ENCODE peak calls at places on chromosomes 13 and 19, in six cellular contexts. E, T, M, F, A and C are unnamed samples.

GRCh38 chr19:38856813-38857212 is 7.0 kb upstream of the HNRNPL start:
- DNase-seq in M (no peak), F (no peak), T (no peak), E (no peak), A (no peak), C (no peak)

GRCh38 chr13:75299913-75300862 is 181.8 kb downstream of the TBC1D4 start:
- DNase-seq in A (no peak), E (peak), F (peak), T (no peak), M (peak), C (no peak)

GRCh38 chr19:30942636-30943035 is 406.6 kb downstream of the TSHZ3 start:
- DNase-seq in A (no peak), E (no peak), M (no peak), F (no peak), T (no peak), C (no peak)

GRCh38 chr19:49468746-49469447 is 5.1 kb upstream of the FLT3LG start:
- DNase-seq in E (no peak), T (peak), M (peak), A (peak), F (peak), C (peak)

GRCh38 chr19:32614916-32615315 is 33.9 kb downstream of the PDCD5 start:
- DNase-seq in E (no peak), F (no peak), M (no peak), T (no peak), A (no peak), C (no peak)

GRCh38 chr19:3783660-3784584 is 2.3 kb downstream of the MATK start:
- DNase-seq in A (no peak), F (no peak), E (no peak), T (no peak), M (no peak), C (no peak)

GRCh38 chr19:42280761-42281174 is 11.7 kb downstream of the CIC start:
- DNase-seq in T (no peak), F (no peak), E (peak), M (no peak), A (peak), C (no peak)

GRCh38 chr13:46146898-46147297 is 35.1 kb downstream of the LCP1 start:
- DNase-seq in A (no peak), F (peak), M (peak), T (no peak), E (no peak), C (no peak)

GRCh38 chr19:4816388-4817165 is 14.9 kb downstream of the TICAM1 start:
- DNase-seq in A (no peak), T (no peak), E (no peak), M (no peak), F (no peak), C (no peak)

GRCh38 chr19:21092107-21092506 is 10.1 kb downstream of the ZNF714 start:
- DNase-seq in E (peak), T (no peak), F (peak), M (peak), A (no peak), C (no peak)

GRCh38 chr19:1239796-1240737 is 1.5 kb upstream of the ATP5F1D start:
- DNase-seq in F (peak), E (peak), M (peak), T (no peak), A (peak), C (no peak)

GRCh38 chr13:42215578-42216421 is 56.2 kb upstream of the AKAP11 start:
- DNase-seq in F (peak), M (peak), A (no peak), T (no peak), E (peak), C (no peak)

GRCh38 chr13:87128006-87128405 is 543.2 kb upstream of the SLITRK5 start:
- DNase-seq in T (no peak), A (no peak), E (peak), M (peak), F (peak), C (no peak)

GRCh38 chr13:32863596-32863995 is 152.6 kb upstream of the KL start:
- DNase-seq in F (no peak), T (no peak), A (no peak), E (no peak), M (no peak), C (no peak)

GRCh38 chr13:71005919-71006318 is 861.1 kb downstream of the DACH1 start:
- DNase-seq in E (no peak), M (no peak), T (no peak), A (no peak), F (no peak), C (no peak)

GRCh38 chr13:47945738-47946137 is 55.3 kb downstream of the SUCLA2 start:
- DNase-seq in F (peak), M (peak), E (peak), T (no peak), A (no peak), C (no peak)

GRCh38 chr19:23771761-23772667 is 13.3 kb upstream of the ZNF681 start:
- DNase-seq in F (no peak), A (no peak), E (no peak), M (no peak), T (no peak), C (no peak)

GRCh38 chr19:41784337-41785239 is 11.8 kb upstream of the CEACAM3 start:
- DNase-seq in A (no peak), F (no peak), E (no peak), T (no peak), M (no peak), C (no peak)

GRCh38 chr13:90910240-90910639 is 437.2 kb upstream of the MIR17HG start:
- DNase-seq in F (no peak), T (no peak), E (no peak), M (no peak), A (no peak), C (no peak)

GRCh38 chr19:30226464-30227070 is 145.6 kb upstream of the ZNF536 start:
- DNase-seq in A (no peak), T (no peak), M (no peak), F (no peak), E (no peak), C (no peak)

GRCh38 chr19:4144666-4145261 is 8.7 kb upstream of the CREB3L3 start:
- DNase-seq in A (no peak), T (no peak), M (peak), F (peak), E (peak), C (no peak)

GRCh38 chr13:73934215-73934623 is 200.0 kb downstream of the KLF12 start:
- DNase-seq in M (no peak), T (no peak), A (no peak), E (peak), F (no peak), C (no peak)

GRCh38 chr13:46866150-46866549 is 30.7 kb downstream of the HTR2A start:
- DNase-seq in A (no peak), M (peak), E (peak), F (peak), T (peak), C (no peak)

GRCh38 chr19:12777217-12778019 is 2.1 kb upstream of the HOOK2 start:
- DNase-seq in A (peak), M (peak), F (peak), T (no peak), E (peak), C (no peak)

GRCh38 chr19:2055871-2056809 is 5.1 kb upstream of the MKNK2 start:
- DNase-seq in T (no peak), F (peak), A (peak), E (peak), M (peak), C (no peak)

GRCh38 chr13:111906816-111907215 is 160.1 kb upstream of the SOX1 start:
- DNase-seq in T (no peak), M (no peak), E (no peak), A (no peak), F (no peak), C (no peak)

GRCh38 chr13:52846567-52847321 is 1.7 kb downstream of the PCDH8 start:
- DNase-seq in F (peak), T (no peak), M (peak), E (peak), A (no peak), C (no peak)

GRCh38 chr19:55304279-55304978 is 20.6 kb downstream of the BRSK1 start:
- DNase-seq in F (peak), E (no peak), A (no peak), M (peak), T (no peak), C (no peak)

GRCh38 chr13:43516401-43516826 is 270.4 kb downstream of the ENOX1 start:
- DNase-seq in M (peak), A (no peak), E (peak), F (peak), T (no peak), C (no peak)

GRCh38 chr13:112897956-112898785 is 70.8 kb upstream of the MCF2L start:
- DNase-seq in T (no peak), E (no peak), M (no peak), F (no peak), A (peak), C (no peak)

GRCh38 chr19:4547303-4548237 is 7.7 kb upstream of the LRG1 start:
- DNase-seq in M (peak), E (no peak), F (no peak), A (no peak), T (no peak), C (no peak)

GRCh38 chr13:39451860-39452301 is 151.1 kb downstream of the LHFPL6 start:
- DNase-seq in A (no peak), E (peak), F (peak), T (no peak), M (peak), C (no peak)

GRCh38 chr13:72565893-72566292 is 161.5 kb downstream of the MZT1 start:
- DNase-seq in E (peak), F (peak), M (peak), T (no peak), A (no peak), C (no peak)

GRCh38 chr19:16259385-16260159 is 61.9 kb downstream of the AP1M1 start:
- DNase-seq in F (no peak), E (no peak), M (no peak), A (no peak), T (no peak), C (no peak)

GRCh38 chr13:51426982-51427381 is 25.9 kb downstream of the INTS6 start:
- DNase-seq in F (no peak), M (no peak), T (no peak), A (no peak), E (no peak), C (no peak)

GRCh38 chr13:32791545-32792172 is 205.4 kb downstream of the PDS5B start:
- DNase-seq in F (no peak), T (no peak), M (no peak), A (no peak), E (peak), C (no peak)

GRCh38 chr13:107099661-107100060 is 531.7 kb upstream of the ARGLU1 start:
- DNase-seq in T (no peak), E (peak), F (no peak), A (no peak), M (no peak), C (no peak)

GRCh38 chr19:31676271-31677004 is 327.2 kb upstream of the TSHZ3 start:
- DNase-seq in F (peak), M (peak), A (no peak), E (no peak), T (no peak), C (no peak)

DNA sequence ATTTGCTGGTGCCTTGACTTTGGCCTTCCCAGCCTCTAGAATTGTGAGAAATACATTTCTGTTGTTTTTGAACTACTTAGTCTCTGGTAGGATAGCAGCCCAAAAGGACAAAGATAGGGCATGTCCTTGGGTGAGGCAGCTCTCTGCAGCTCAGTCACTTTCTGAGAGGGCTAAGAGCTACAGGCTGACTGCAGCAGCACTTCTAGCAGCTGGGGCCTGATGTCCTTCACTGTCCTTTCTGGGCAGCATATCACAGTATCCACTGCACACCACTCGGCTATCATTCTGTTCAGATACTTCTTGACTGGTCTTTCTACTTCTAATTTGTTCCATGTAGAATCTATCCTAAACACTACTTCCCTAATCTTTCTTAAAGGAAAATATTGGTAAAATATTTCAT is 68.5 kb upstream of the CLDN10 start:
- DNase-seq in T (no peak), M (no peak), F (no peak), E (no peak), A (no peak), C (no peak)
- H3K4me3 ChIP-seq in T (no peak), M (no peak), F (no peak), E (no peak), A (no peak), C (no peak)

DNA sequence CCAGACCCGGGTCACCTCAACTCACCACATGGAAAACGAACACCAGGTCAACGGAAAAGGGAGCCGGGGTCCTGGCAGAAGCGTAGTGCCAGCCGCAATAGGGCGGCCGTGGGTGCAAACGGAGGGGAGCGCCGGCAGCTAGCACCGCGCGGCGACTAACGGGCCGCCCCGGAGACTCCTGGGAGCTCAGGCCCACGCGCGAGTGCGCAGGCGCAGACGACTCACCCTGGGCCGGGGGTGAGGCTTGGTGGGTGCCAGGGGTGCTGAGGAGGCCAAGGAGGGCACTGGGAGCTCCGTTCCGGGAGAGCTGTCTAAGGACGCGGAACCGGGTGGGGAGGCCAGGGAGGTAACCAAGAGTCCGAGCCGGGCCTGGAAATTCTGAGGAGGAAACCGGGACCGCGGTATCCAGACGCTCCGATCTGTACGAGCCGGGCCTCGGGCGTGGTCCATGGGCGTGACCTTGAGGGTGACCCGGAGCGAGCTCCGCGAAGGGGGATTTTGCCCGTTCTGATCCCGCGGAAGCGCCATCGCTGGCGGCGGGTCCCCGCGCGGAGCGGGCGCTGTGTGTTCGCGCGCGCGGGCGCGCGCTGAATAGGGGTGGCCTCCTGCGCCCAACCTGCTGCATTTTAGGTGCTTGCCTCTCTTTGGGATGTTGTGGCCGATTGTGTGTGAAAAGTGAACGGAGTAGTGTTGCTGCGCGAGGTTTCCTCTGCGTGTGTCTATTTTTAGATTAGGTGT is at the start of gene ZNF382:
- DNase-seq in E (peak), T (no peak), A (no peak), M (peak), F (peak), C (peak)
- H3K4me3 ChIP-seq in E (peak), T (peak), A (peak), M (peak), F (peak), C (peak)

GRCh38 chr19:43474986-43475705 is 9.7 kb upstream of the LYPD3 start:
- DNase-seq in A (peak), M (peak), T (peak), F (peak), E (peak), C (peak)
- H3K4me3 ChIP-seq in A (peak), M (peak), T (peak), F (no peak), E (no peak), C (peak)

GRCh38 chr19:46017095-46017429 is 5.8 kb downstream of the PGLYRP1 start:
- DNase-seq in F (no peak), E (no peak), A (no peak), T (no peak), M (no peak), C (no peak)

GRCh38 chr19:46016426-46017094 is 6.3 kb downstream of the PGLYRP1 start:
- DNase-seq in E (peak), A (peak), F (peak), T (no peak), M (peak), C (no peak)

GRCh38 chr19:46014534-46014933 is 8.3 kb downstream of the PGLYRP1 start:
- DNase-seq in T (no peak), M (no peak), E (no peak), A (no peak), F (no peak), C (no peak)

GRCh38 chr19:46015961-46016425 is 6.9 kb downstream of the PGLYRP1 start:
- DNase-seq in E (no peak), M (no peak), T (no peak), F (no peak), A (no peak), C (no peak)

GRCh38 chr19:46015080-46015960 is 7.5 kb downstream of the PGLYRP1 start:
- DNase-seq in F (no peak), A (peak), M (peak), E (no peak), T (peak), C (no peak)
- H3K4me3 ChIP-seq in F (no peak), A (peak), M (peak), E (no peak), T (peak), C (peak)

DNA sequence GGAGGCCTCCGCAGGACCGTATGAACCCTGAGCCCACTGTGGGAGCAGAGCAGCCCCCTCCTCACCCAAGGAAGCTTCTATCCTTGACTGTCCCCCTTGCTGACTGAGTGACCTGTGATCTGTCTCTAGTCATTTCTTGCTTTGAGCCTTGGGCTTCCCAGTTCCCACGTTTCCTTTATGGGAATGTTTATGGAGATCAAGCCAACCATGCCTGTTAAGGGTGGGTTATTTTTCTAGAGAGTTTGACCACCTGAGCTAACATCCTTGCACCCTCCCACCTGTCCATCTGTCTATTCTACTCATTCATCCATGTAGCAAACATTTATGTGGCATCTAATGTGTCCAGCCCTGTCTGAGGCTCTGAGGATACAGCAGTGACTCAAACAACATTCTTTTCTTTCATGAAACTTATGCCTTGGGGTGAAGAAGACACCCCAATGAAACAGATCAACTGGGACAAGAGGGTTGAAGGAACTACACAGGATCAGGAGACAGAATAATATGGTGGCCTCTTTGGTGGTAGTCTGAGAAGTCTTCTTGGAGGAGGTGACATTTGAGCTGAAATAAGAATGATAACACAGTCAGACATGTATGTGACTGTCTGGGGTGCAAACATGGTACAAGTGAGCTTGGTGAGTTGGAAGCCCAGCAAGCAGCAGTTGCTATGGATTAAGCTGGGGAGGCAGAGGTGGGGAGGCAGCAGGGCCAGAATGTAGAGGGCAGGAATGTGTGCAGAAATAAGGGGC is 30.5 kb downstream of the CERS4 start:
- DNase-seq in M (no peak), E (no peak), T (no peak), A (no peak), F (no peak), C (no peak)
- H3K4me3 ChIP-seq in M (no peak), E (no peak), T (no peak), A (no peak), F (no peak), C (peak)

DNA sequence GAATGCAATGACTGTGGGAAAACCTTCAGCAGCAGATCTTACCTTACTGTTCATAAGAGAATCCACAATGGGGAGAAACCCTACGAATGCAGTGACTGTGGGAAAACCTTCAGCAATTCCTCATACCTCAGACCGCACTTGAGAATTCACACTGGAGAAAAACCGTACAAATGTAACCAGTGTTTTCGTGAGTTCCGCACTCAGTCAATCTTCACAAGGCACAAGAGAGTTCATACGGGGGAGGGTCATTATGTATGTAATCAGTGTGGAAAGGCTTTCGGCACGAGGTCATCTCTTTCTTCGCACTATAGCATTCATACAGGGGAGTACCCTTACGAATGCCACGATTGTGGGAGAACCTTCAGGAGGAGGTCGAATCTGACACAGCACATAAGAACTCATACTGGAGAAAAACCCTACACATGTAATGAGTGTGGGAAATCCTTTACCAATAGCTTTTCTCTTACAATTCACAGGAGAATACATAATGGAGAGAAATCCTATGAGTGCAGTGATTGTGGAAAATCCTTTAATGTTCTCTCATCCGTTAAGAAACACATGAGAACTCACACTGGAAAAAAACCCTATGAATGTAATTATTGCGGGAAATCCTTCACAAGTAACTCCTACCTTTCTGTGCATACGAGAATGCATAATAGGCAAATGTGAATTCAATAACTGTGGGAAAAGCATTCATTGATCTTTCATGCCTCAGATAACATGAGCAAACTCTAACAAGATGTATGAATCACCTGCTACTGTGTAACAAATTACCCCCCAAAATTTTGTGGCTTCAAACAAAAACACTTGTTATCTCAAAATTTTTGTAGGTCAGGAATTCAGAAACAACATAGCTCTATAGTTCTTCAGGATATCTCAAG is 13.8 kb downstream of the ZNF557 start:
- DNase-seq in A (no peak), F (peak), M (peak), E (peak), T (no peak), C (no peak)
- H3K4me3 ChIP-seq in A (no peak), F (no peak), M (no peak), E (no peak), T (no peak), C (peak)